ENCODE peak calls at places on chromosome 17, in four cellular contexts. C is breast epithelium, U is left lung, G is A549. Q is an unnamed sample.

GRCh38 chr17:28394717-28395116 is 11.3 kb downstream of the SLC46A1 start:
- DNase-seq in C (no peak), U (no peak), G (no peak), Q (no peak)

GRCh38 chr17:64707077-64707591 is 45.0 kb upstream of the SMURF2 start:
- DNase-seq in C (peak), U (peak), G (peak), Q (peak)

GRCh38 chr17:32127156-32127897 is 15.0 kb upstream of the RHOT1 start:
- DNase-seq in C (peak), U (peak), G (peak), Q (peak)

GRCh38 chr17:74767111-74767516 is 9.0 kb downstream of the NAT9 start:
- DNase-seq in C (no peak), U (no peak), G (no peak), Q (no peak)

GRCh38 chr17:48486557-48486956 is 44.3 kb downstream of the HOXB1 start:
- DNase-seq in C (no peak), U (no peak), G (peak), Q (no peak)

GRCh38 chr17:1146551-1147265 is 33.1 kb downstream of the ABR start:
- DNase-seq in C (no peak), U (no peak), G (no peak), Q (no peak)

GRCh38 chr17:76947309-76947708 is 79.1 kb downstream of the MGAT5B start:
- DNase-seq in C (no peak), U (no peak), G (no peak), Q (no peak)

GRCh38 chr17:320809-321385 is 31.7 kb downstream of the RPH3AL start:
- DNase-seq in C (no peak), U (peak), G (no peak), Q (no peak)

GRCh38 chr17:71142333-71142732 is 973.0 kb downstream of the KCNJ2 start:
- DNase-seq in C (no peak), U (no peak), G (no peak), Q (no peak)

GRCh38 chr17:82559779-82560642 is 40.5 kb downstream of the FOXK2 start:
- DNase-seq in C (no peak), U (no peak), G (no peak), Q (no peak)

GRCh38 chr17:4514206-4514605 is 15.5 kb downstream of the SPNS2 start:
- DNase-seq in C (peak), U (no peak), G (no peak), Q (no peak)

GRCh38 chr17:43574896-43575525 is 28.9 kb upstream of the ETV4 start:
- DNase-seq in C (no peak), U (no peak), G (no peak), Q (no peak)

GRCh38 chr17:37121616-37122015 is 172.9 kb downstream of the AATF start:
- DNase-seq in C (no peak), U (no peak), G (no peak), Q (no peak)

GRCh38 chr17:13646411-13646810 is 44.7 kb upstream of the HS3ST3A1 start:
- DNase-seq in C (no peak), U (no peak), G (no peak), Q (no peak)

GRCh38 chr17:48045270-48046001 is 2.7 kb upstream of the NFE2L1 start:
- DNase-seq in C (no peak), U (no peak), G (no peak), Q (no peak)

GRCh38 chr17:83142619-83143018 is 63.2 kb downstream of the METRNL start:
- DNase-seq in C (no peak), U (no peak), G (no peak), Q (no peak)

GRCh38 chr17:78661092-78661770 is 84.0 kb upstream of the DNAH17 start:
- DNase-seq in C (peak), U (peak), G (peak), Q (no peak)

GRCh38 chr17:63116967-63117366 is 150.9 kb downstream of the TANC2 start:
- DNase-seq in C (no peak), U (no peak), G (no peak), Q (no peak)

GRCh38 chr17:66098040-66098439 is 93.9 kb downstream of the CEP112 start:
- DNase-seq in C (no peak), U (no peak), G (no peak), Q (no peak)

GRCh38 chr17:79617740-79618382 is 7.0 kb upstream of the RBFOX3 start:
- DNase-seq in C (no peak), U (peak), G (no peak), Q (no peak)

GRCh38 chr17:28523876-28524275 is 17.7 kb downstream of the FOXN1 start:
- DNase-seq in C (no peak), U (peak), G (no peak), Q (no peak)

GRCh38 chr17:16328997-16329396 is 24.3 kb downstream of the CENPV start:
- DNase-seq in C (no peak), U (no peak), G (peak), Q (no peak)

GRCh38 chr17:70968302-70968701 is 799.0 kb downstream of the KCNJ2 start:
- DNase-seq in C (no peak), U (no peak), G (no peak), Q (no peak)

GRCh38 chr17:39194089-39194984 is 3.1 kb downstream of the CACNB1 start:
- DNase-seq in C (no peak), U (no peak), G (peak), Q (peak)

GRCh38 chr17:80471922-80472321 is 4.5 kb downstream of the NPTX1 start:
- DNase-seq in C (no peak), U (no peak), G (no peak), Q (no peak)

GRCh38 chr17:65054602-65055001 is 1.9 kb downstream of the GNA13 start:
- DNase-seq in C (no peak), U (no peak), G (no peak), Q (no peak)

GRCh38 chr17:75073618-75074047 is 14.1 kb upstream of the SLC16A5 start:
- DNase-seq in C (peak), U (no peak), G (no peak), Q (no peak)

GRCh38 chr17:48835971-48836370 is 5.1 kb downstream of the CALCOCO2 start:
- DNase-seq in C (no peak), U (no peak), G (no peak), Q (no peak)

GRCh38 chr17:66483946-66484345 is 181.5 kb downstream of the PRKCA start:
- DNase-seq in C (no peak), U (no peak), G (no peak), Q (no peak)

GRCh38 chr17:8766731-8767130 is 8.4 kb upstream of the SPDYE4 start:
- DNase-seq in C (no peak), U (no peak), G (no peak), Q (peak)

GRCh38 chr17:73765824-73766563 is 121.7 kb upstream of the SDK2 start:
- DNase-seq in C (no peak), U (no peak), G (no peak), Q (no peak)

GRCh38 chr17:79207957-79208356 is 133.3 kb downstream of the ENGASE start:
- DNase-seq in C (no peak), U (peak), G (no peak), Q (no peak)

GRCh38 chr17:81279278-81280073 is 15.6 kb downstream of the SLC38A10 start:
- DNase-seq in C (no peak), U (peak), G (no peak), Q (no peak)

GRCh38 chr17:47324224-47325020 is 667 bp downstream of the EFCAB13 start:
- DNase-seq in C (peak), U (no peak), G (peak), Q (peak)

GRCh38 chr17:77571562-77571981 is 386.9 kb upstream of the TNRC6C start:
- DNase-seq in C (no peak), U (no peak), G (no peak), Q (no peak)

GRCh38 chr17:74464730-74465377 is 1.6 kb upstream of the CD300A start:
- DNase-seq in C (peak), U (no peak), G (no peak), Q (no peak)

GRCh38 chr17:489758-490329 is 137.2 kb upstream of the RPH3AL start:
- DNase-seq in C (no peak), U (peak), G (peak), Q (no peak)

GRCh38 chr17:82458885-82459424 is 414 bp downstream of the NARF start:
- DNase-seq in C (no peak), U (peak), G (no peak), Q (no peak)

DNA sequence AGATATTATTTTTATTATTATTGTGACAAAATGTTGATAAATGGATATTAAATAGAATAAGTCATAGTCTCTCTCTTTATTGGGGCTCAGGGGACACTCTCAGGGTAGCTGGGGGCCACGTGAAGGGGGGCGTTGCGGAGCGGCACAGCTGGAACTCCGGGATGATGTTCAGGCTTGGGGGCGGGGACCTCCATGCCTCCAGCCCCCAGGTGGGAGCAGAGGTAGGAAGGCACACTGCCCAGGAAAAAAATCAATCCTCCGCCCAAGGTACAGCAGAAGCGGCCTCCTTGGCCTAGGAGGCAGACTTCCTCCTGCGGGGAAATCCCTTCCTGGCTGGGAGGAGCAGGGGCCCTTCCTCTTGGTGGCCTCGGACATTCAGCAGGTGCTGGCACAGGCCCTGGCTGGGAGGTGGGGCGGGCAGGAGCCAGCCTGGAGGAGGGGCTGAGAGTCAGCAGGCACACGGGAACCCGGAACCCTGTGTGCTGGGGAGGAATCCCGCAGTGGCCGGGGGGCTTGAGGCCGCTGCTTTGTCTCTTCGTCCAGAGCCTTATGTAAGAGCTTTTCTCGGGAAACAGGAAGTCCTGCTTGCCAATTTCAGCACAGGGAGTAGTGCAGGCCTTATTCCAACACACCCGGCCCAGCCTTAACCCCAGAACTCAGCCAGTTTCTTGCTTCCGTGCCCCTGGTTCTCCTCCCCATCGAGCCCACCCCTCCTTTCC is 566 bp upstream of the TNFSF13 start:
- DNase-seq in C (peak), U (peak), G (no peak), Q (peak)
- H3K4me3 ChIP-seq in C (peak), U (peak), G (no peak), Q (peak)

DNA sequence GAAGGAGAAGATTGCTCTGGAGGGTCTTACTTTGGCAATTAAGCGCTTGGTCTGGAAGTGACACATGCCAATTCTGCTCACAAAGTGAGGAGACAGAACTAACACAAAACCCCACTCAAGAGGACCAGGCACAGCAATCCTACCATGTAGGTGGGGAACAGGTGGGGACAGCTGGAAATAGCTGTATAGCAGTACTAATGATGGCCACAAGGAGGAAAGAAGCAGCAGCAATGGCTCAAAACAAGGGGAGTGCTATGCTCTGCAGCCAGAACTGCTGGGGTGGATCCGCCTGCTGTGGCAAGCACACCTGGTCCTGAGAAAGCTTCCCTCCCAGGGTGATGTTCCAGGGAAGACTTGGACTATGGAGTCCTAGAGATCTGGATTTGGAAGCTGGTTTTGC is 17.0 kb upstream of the TMEM132E start:
- DNase-seq in C (no peak), U (no peak), G (no peak), Q (no peak)
- TF ChIP-seq CTCF in C (no peak), U (peak), G (peak), Q (no peak)

DNA sequence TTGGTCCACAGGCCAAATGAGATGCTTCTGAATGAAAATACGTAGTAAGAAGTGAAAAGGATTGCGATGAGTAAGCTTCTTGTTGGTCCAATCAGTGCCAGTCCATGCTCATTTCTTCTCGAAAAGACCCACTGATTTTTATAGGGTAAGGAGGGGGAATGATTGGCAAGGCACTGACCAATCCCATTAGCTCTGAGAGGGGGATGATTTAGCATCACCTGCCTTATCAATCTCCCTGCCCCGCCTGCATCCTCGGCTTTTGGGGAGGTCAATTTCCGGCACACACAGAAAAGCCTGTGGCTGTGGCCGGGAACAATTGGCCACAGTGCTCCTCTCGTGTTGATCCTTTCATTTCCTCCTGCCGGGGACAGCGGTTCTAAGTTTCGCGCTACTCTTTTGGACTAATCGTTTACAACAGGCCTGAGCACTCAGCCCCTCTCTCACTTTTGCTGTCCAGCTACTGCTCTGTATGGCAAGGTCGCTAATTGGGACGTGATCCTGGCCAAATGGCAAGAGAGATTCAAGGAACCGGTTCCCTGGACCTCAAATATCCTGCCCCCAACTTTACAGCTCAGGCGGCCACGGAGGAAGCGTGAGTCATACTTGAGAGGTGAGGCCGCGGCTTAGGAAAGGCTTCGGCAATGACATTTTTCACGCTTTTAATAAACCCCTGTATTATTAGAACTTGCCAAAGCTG is 43.1 kb downstream of the TBX4 start:
- DNase-seq in C (peak), U (peak), G (no peak), Q (no peak)
- H3K27ac ChIP-seq in C (peak), U (no peak), G (no peak), Q (no peak)

GRCh38 chr17:27378482-27379200 is 77.6 kb upstream of the KSR1 start:
- DNase-seq in C (no peak), U (no peak), G (no peak), Q (no peak)
- H3K4me3 ChIP-seq in C (no peak), U (no peak), G (no peak), Q (no peak)